ENCODE peak calls at places on chromosomes 13 and 19, in seven cellular contexts. U is brain microvascular endothelial cell, P is esophagus squamous epithelium, S is astrocyte of the cerebellum, Q is IMR-90, F is right atrium auricular region, K is thyroid gland. X is an unnamed sample.

GRCh38 chr19:48400018-48400742 is 6.7 kb downstream of the GRIN2D start:
- DNase-seq in U (peak), P (no peak), S (no peak), Q (peak), F (peak), K (peak), X (no peak)

GRCh38 chr19:12838893-12839656 is 760 bp downstream of the MAST1 start:
- DNase-seq in U (no peak), P (no peak), S (no peak), Q (no peak), F (no peak), K (no peak), X (no peak)

GRCh38 chr13:19810996-19811881 is 28.5 kb upstream of the PSPC1 start:
- DNase-seq in U (peak), P (no peak), S (no peak), Q (peak), F (no peak), K (no peak), X (no peak)

GRCh38 chr19:4454952-4455738 is 2.4 kb downstream of the UBXN6 start:
- DNase-seq in U (peak), P (no peak), S (no peak), Q (peak), F (no peak), K (peak), X (no peak)

GRCh38 chr19:10111405-10111811 is at the start of gene P2RY11:
- DNase-seq in U (no peak), P (no peak), S (no peak), Q (no peak), F (no peak), K (no peak), X (no peak)

GRCh38 chr19:39997595-39998216 is 846 bp downstream of the ZNF546 start:
- DNase-seq in U (no peak), P (no peak), S (no peak), Q (peak), F (no peak), K (no peak), X (no peak)

GRCh38 chr13:42762917-42763316 is 18.5 kb upstream of the FAM216B start:
- DNase-seq in U (peak), P (no peak), S (peak), Q (peak), F (no peak), K (no peak), X (peak)

GRCh38 chr13:46527237-46527636 is 25.7 kb upstream of the LRCH1 start:
- DNase-seq in U (no peak), P (no peak), S (no peak), Q (no peak), F (no peak), K (no peak), X (no peak)

GRCh38 chr19:917323-918151 is at the start of gene KISS1R:
- DNase-seq in U (no peak), P (no peak), S (no peak), Q (peak), F (no peak), K (no peak), X (no peak)

GRCh38 chr13:51681037-51681678 is 96.9 kb downstream of the WDFY2 start:
- DNase-seq in U (peak), P (no peak), S (peak), Q (peak), F (no peak), K (no peak), X (no peak)

GRCh38 chr19:54218259-54218658 is 4.5 kb downstream of the LILRB3 start:
- DNase-seq in U (no peak), P (no peak), S (no peak), Q (no peak), F (no peak), K (no peak), X (no peak)

GRCh38 chr13:32911506-32911905 is 104.7 kb upstream of the KL start:
- DNase-seq in U (peak), P (no peak), S (no peak), Q (peak), F (no peak), K (peak), X (peak)

GRCh38 chr13:66424417-66424816 is 805.7 kb downstream of the PCDH9 start:
- DNase-seq in U (no peak), P (no peak), S (peak), Q (peak), F (no peak), K (no peak), X (no peak)

GRCh38 chr13:114143806-114144605 is 11.6 kb upstream of the RASA3 start:
- DNase-seq in U (no peak), P (no peak), S (no peak), Q (no peak), F (no peak), K (no peak), X (peak)

GRCh38 chr13:35512271-35512920 is 35.9 kb upstream of the MAB21L1 start:
- DNase-seq in U (peak), P (no peak), S (peak), Q (peak), F (peak), K (no peak), X (peak)

GRCh38 chr19:44846455-44847143 is 502 bp downstream of the NECTIN2 start:
- DNase-seq in U (peak), P (no peak), S (no peak), Q (no peak), F (no peak), K (peak), X (no peak)

GRCh38 chr13:63954683-63955082 is 2539.0 kb upstream of the PCDH20 start:
- DNase-seq in U (no peak), P (no peak), S (no peak), Q (no peak), F (no peak), K (no peak), X (no peak)

GRCh38 chr19:32977269-32977668 is 5.2 kb downstream of the FAAP24 start:
- DNase-seq in U (no peak), P (no peak), S (no peak), Q (peak), F (no peak), K (no peak), X (no peak)

GRCh38 chr19:38228491-38229439 is 4.7 kb upstream of the DPF1 start:
- DNase-seq in U (no peak), P (no peak), S (no peak), Q (no peak), F (no peak), K (no peak), X (no peak)

GRCh38 chr13:109381546-109382180 is 404.7 kb downstream of the IRS2 start:
- DNase-seq in U (peak), P (no peak), S (peak), Q (peak), F (no peak), K (no peak), X (peak)

GRCh38 chr13:68927387-68928026 is 1180.1 kb upstream of the ATXN8OS start:
- DNase-seq in U (no peak), P (no peak), S (peak), Q (no peak), F (no peak), K (no peak), X (peak)

GRCh38 chr19:48295458-48295857 is 25.6 kb downstream of the ZNF114 start:
- DNase-seq in U (no peak), P (no peak), S (no peak), Q (no peak), F (no peak), K (no peak), X (no peak)

GRCh38 chr13:64277097-64277496 is 2861.4 kb upstream of the PCDH20 start:
- DNase-seq in U (no peak), P (no peak), S (no peak), Q (no peak), F (no peak), K (no peak), X (no peak)

GRCh38 chr19:54952591-54953344 is 5.4 kb upstream of the NLRP7 start:
- DNase-seq in U (peak), P (no peak), S (peak), Q (no peak), F (no peak), K (no peak), X (no peak)

GRCh38 chr19:6229951-6230712 is 49.6 kb downstream of the MLLT1 start:
- DNase-seq in U (no peak), P (no peak), S (no peak), Q (no peak), F (no peak), K (no peak), X (no peak)

GRCh38 chr19:32178401-32178800 is 167.0 kb upstream of the ZNF507 start:
- DNase-seq in U (no peak), P (no peak), S (no peak), Q (no peak), F (no peak), K (no peak), X (no peak)

GRCh38 chr13:43023244-43023931 is at the start of gene DNAJC15:
- DNase-seq in U (peak), P (peak), S (peak), Q (peak), F (peak), K (peak), X (no peak)

GRCh38 chr19:45124021-45124420 is 31.0 kb downstream of the PPP1R37 start:
- DNase-seq in U (no peak), P (no peak), S (no peak), Q (no peak), F (no peak), K (no peak), X (no peak)

GRCh38 chr19:15631817-15632216 is 8.9 kb upstream of the CYP4F3 start:
- DNase-seq in U (no peak), P (no peak), S (no peak), Q (no peak), F (no peak), K (no peak), X (no peak)

GRCh38 chr13:109387438-109387837 is 398.9 kb downstream of the IRS2 start:
- DNase-seq in U (no peak), P (no peak), S (no peak), Q (no peak), F (peak), K (no peak), X (no peak)

GRCh38 chr19:42252365-42253244 is 2.3 kb downstream of the ERF start:
- DNase-seq in U (no peak), P (no peak), S (no peak), Q (peak), F (peak), K (peak), X (no peak)

GRCh38 chr19:42253245-42254082 is 1.5 kb downstream of the ERF start:
- DNase-seq in U (no peak), P (no peak), S (no peak), Q (peak), F (no peak), K (peak), X (no peak)

GRCh38 chr19:42254083-42254849 is 662 bp downstream of the ERF start:
- DNase-seq in U (no peak), P (no peak), S (no peak), Q (peak), F (no peak), K (peak), X (no peak)

GRCh38 chr19:42255766-42256750 is 1.1 kb upstream of the ERF start:
- DNase-seq in U (no peak), P (no peak), S (no peak), Q (peak), F (no peak), K (peak), X (no peak)

DNA sequence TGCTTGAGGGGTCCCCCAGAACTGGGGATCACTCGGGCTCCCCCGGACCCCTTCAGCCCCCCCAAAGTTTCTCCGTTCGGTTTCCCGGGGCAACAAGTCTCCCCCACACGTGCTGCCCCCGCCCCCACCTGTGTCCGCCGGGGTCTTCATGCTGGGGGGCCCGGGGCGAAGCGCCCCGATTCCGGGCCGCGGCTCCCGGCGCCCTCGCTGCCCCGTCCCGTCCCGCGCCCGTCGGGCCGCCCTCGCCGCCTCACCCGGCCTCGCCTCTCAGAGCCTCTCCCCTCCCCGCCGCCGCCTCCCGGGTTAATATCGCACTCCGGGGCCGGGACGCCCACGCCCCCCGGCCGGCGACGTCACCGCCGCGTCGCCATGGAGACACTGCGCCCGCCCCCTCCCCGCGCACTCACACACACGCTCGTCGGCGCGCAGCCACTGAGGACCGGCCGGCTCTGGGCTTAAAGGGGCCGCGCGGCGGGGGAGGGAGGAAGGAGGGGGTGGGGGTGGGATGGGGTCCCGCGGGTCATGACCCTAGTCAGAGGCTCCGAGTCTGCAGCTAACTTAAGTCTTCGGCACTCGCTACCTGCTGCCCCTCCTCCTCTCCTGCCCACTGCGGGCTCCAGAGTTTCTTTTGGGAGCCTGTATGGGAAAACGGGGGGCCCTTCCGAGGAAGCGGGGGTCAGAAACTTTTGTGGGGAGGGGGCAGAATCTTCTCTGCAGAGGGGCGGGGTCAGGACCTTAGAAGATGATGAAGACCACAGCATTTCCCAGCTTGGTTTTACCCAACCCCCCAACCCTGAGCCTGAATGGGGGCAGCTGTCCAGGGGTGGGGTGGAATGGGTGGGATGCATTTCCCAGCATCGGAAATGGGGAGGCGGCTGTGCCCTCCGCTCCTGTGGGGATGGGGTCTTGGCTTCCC is at the start of gene ERF:
- DNase-seq in U (peak), P (peak), S (peak), Q (peak), F (peak), K (peak), X (peak)
- TF ChIP-seq CTCF in U (no peak), P (peak), S (no peak), Q (no peak), F (no peak), K (peak), X (no peak)

GRCh38 chr19:35304036-35304435 is 12.1 kb downstream of the MAG start:
- DNase-seq in U (no peak), P (no peak), S (no peak), Q (no peak), F (no peak), K (no peak), X (no peak)
- H3K4me3 ChIP-seq in U (no peak), P (no peak), S (no peak), Q (no peak), F (no peak), K (no peak), X (no peak)

DNA sequence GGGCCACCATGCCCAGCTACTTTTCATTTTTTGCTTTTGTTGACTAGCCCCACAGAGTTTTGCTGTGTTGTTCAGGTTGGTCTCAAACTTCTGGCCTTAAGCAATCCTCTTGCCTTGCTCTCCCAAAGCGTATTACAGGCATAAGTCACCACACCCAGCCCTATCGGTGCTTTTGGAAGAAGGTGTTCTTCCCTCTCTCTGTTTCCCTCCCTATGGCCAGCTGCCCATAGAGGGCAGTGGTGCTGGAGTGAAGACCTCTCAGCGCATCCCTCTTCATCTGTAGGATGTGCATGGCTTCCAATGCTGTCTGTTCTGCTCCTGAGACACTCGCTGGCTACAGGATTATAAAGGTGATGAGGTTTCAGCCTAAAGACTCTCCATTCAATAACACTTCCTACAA is 1.3 kb upstream of the CD22 start:
- DNase-seq in U (no peak), P (no peak), S (no peak), Q (no peak), F (no peak), K (no peak), X (no peak)
- TF ChIP-seq CTCF in U (peak), P (no peak), S (no peak), Q (no peak), F (no peak), K (no peak), X (peak)

GRCh38 chr13:110811008-110811720 is 97.7 kb downstream of the ING1 start:
- DNase-seq in U (no peak), P (no peak), S (no peak), Q (no peak), F (peak), K (no peak), X (no peak)

GRCh38 chr13:110811751-110812110 is 98.2 kb downstream of the ING1 start:
- DNase-seq in U (no peak), P (no peak), S (no peak), Q (no peak), F (peak), K (no peak), X (no peak)

GRCh38 chr13:110812111-110812868 is 98.8 kb downstream of the ING1 start:
- DNase-seq in U (no peak), P (no peak), S (no peak), Q (no peak), F (peak), K (no peak), X (no peak)

GRCh38 chr13:110813646-110814624 is 100.4 kb downstream of the ING1 start:
- DNase-seq in U (no peak), P (no peak), S (no peak), Q (no peak), F (peak), K (no peak), X (no peak)

DNA sequence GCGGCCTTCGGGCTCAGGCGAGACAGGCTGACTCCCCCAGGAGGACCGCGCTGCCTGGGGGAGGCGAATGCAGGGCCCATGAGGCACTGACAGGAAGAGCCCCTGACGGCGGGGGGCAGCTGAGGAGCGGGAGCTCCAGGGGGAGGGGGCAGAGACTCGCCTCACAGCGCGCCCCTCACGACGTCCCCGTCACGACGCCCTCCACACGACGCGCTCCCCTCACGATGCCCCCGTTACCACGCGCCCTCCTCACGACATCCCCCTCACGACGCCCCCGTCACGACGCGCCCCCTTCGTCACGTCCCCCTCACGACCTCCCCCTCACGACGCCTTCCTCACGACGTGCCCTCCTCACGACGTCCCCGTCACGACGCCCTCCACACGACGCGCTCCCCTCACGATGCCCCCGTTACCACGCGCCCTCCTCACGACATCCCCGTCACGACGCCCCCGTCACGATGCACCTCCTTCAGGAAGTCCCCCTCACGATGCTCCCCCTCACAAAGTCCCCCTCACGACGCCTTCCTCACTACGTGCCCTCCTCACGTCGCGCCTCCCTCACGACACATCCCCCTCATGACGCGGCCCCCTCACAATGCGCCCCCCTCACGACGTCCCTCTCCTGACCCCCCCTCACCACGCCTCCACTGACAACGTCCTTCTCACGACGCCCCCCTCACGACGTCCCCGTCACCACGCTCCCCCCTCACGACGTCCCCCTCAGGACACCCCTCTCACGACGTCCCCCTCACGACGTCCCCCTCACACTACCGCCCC is 99.6 kb downstream of the ING1 start:
- DNase-seq in U (no peak), P (no peak), S (no peak), Q (no peak), F (no peak), K (no peak), X (no peak)
- H3K4me3 ChIP-seq in U (peak), P (peak), S (peak), Q (no peak), F (peak), K (no peak), X (no peak)

GRCh38 chr19:51327066-51327985 is 14.6 kb downstream of the VSIG10L start:
- DNase-seq in U (peak), P (no peak), S (no peak), Q (peak), F (no peak), K (no peak), X (no peak)
- TF ChIP-seq CTCF in U (peak), P (no peak), S (no peak), Q (peak), F (no peak), K (no peak), X (peak)

GRCh38 chr13:27450921-27451461 is 627 bp upstream of the MTIF3 start:
- DNase-seq in U (peak), P (no peak), S (no peak), Q (peak), F (no peak), K (peak), X (peak)

GRCh38 chr13:27449936-27450828 is at the start of gene MTIF3:
- DNase-seq in U (peak), P (peak), S (peak), Q (peak), F (peak), K (peak), X (peak)

GRCh38 chr13:27455331-27455855 is 5.0 kb upstream of the MTIF3 start:
- DNase-seq in U (no peak), P (no peak), S (no peak), Q (no peak), F (no peak), K (no peak), X (no peak)
- H3K4me3 ChIP-seq in U (peak), P (peak), S (no peak), Q (peak), F (no peak), K (no peak), X (peak)

DNA sequence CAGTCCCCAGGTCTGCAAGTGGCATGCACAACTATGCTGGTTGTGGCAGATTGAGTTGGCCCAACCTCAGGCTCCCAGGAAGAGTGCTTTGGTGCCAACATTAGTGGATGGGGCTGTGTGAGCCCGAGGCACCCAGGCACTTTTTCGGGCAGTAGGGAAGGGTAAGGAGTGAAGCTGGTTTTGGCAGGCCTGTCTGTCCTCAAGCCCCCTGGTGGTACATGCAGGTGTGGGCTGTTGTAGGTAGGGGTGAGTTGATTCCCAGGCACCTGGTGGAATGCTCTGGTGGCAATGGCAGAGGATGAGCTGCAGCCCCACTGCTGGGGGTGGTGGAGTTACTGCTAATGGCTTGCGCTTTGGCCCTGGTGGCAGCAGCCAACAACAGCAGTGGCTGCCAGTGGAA is 723.7 kb upstream of the SLITRK1 start:
- DNase-seq in U (no peak), P (no peak), S (no peak), Q (no peak), F (no peak), K (no peak), X (no peak)
- TF ChIP-seq CTCF in U (peak), P (no peak), S (no peak), Q (no peak), F (no peak), K (no peak), X (no peak)